ENCODE peak calls at places on chromosomes 7 and 10, in six cellular contexts. One of them, this sample, is unnamed.

GRCh38 chr7:100210803-100211202 is 8.9 kb upstream of the PVRIG start:
- DNase-seq in GM10248: no peak
- DNase-seq in neural progenitor cell: no peak
- DNase-seq in activated CD8-positive, alpha-beta memory T cell treated with anti-CD3 and anti-CD28 coated beads, Interleukin-2, amount 50 U/mL, for 4 hours: peak; percentile 32
- DNase-seq in aorta: no peak
- DNase-seq in T-helper 9 cell: no peak
- DNase-seq in this sample: no peak

GRCh38 chr7:101315336-101315735 is 6.3 kb downstream of the IFT22 start:
- DNase-seq in GM10248: peak; percentile 61
- DNase-seq in neural progenitor cell: peak; percentile 57
- DNase-seq in activated CD8-positive, alpha-beta memory T cell treated with anti-CD3 and anti-CD28 coated beads, Interleukin-2, amount 50 U/mL, for 4 hours: peak; percentile 47
- DNase-seq in aorta: no peak
- DNase-seq in T-helper 9 cell: peak; percentile 40
- DNase-seq in this sample: no peak

GRCh38 chr7:149468208-149468607 is 7.3 kb upstream of the ZNF777 start:
- DNase-seq in GM10248: no peak
- DNase-seq in neural progenitor cell: no peak
- DNase-seq in activated CD8-positive, alpha-beta memory T cell treated with anti-CD3 and anti-CD28 coated beads, Interleukin-2, amount 50 U/mL, for 4 hours: no peak
- DNase-seq in aorta: no peak
- DNase-seq in T-helper 9 cell: no peak
- DNase-seq in this sample: no peak

GRCh38 chr10:13268841-13269240 is 31.0 kb downstream of the PHYH start:
- DNase-seq in GM10248: no peak
- DNase-seq in neural progenitor cell: peak; percentile 62
- DNase-seq in activated CD8-positive, alpha-beta memory T cell treated with anti-CD3 and anti-CD28 coated beads, Interleukin-2, amount 50 U/mL, for 4 hours: no peak
- DNase-seq in aorta: no peak
- DNase-seq in T-helper 9 cell: no peak
- DNase-seq in this sample: no peak

GRCh38 chr7:471866-472639 is 47.6 kb downstream of the PDGFA start:
- DNase-seq in GM10248: no peak
- DNase-seq in neural progenitor cell: no peak
- DNase-seq in activated CD8-positive, alpha-beta memory T cell treated with anti-CD3 and anti-CD28 coated beads, Interleukin-2, amount 50 U/mL, for 4 hours: peak; percentile 14
- DNase-seq in aorta: peak; percentile 97
- DNase-seq in T-helper 9 cell: no peak
- DNase-seq in this sample: no peak

GRCh38 chr10:36730316-36730715 is 395.1 kb upstream of the ANKRD30A start:
- DNase-seq in GM10248: no peak
- DNase-seq in neural progenitor cell: no peak
- DNase-seq in activated CD8-positive, alpha-beta memory T cell treated with anti-CD3 and anti-CD28 coated beads, Interleukin-2, amount 50 U/mL, for 4 hours: no peak
- DNase-seq in aorta: no peak
- DNase-seq in T-helper 9 cell: no peak
- DNase-seq in this sample: no peak

GRCh38 chr7:73703985-73704639 is 15.4 kb downstream of the STX1A start:
- DNase-seq in GM10248: peak; percentile 71
- DNase-seq in neural progenitor cell: peak; percentile 95
- DNase-seq in activated CD8-positive, alpha-beta memory T cell treated with anti-CD3 and anti-CD28 coated beads, Interleukin-2, amount 50 U/mL, for 4 hours: no peak
- DNase-seq in aorta: no peak
- DNase-seq in T-helper 9 cell: no peak
- DNase-seq in this sample: no peak

GRCh38 chr7:77697535-77697831 is 1.2 kb downstream of the RSBN1L start:
- DNase-seq in GM10248: no peak
- DNase-seq in neural progenitor cell: no peak
- DNase-seq in activated CD8-positive, alpha-beta memory T cell treated with anti-CD3 and anti-CD28 coated beads, Interleukin-2, amount 50 U/mL, for 4 hours: no peak
- DNase-seq in aorta: no peak
- DNase-seq in T-helper 9 cell: peak; percentile 10
- DNase-seq in this sample: peak; percentile 9

GRCh38 chr10:124605856-124606812 is 138.0 kb downstream of the FAM53B start:
- DNase-seq in GM10248: no peak
- DNase-seq in neural progenitor cell: no peak
- DNase-seq in activated CD8-positive, alpha-beta memory T cell treated with anti-CD3 and anti-CD28 coated beads, Interleukin-2, amount 50 U/mL, for 4 hours: no peak
- DNase-seq in aorta: no peak
- DNase-seq in T-helper 9 cell: no peak
- DNase-seq in this sample: no peak

GRCh38 chr7:149414171-149414570 is 46.7 kb downstream of the ZNF777 start:
- DNase-seq in GM10248: no peak
- DNase-seq in neural progenitor cell: no peak
- DNase-seq in activated CD8-positive, alpha-beta memory T cell treated with anti-CD3 and anti-CD28 coated beads, Interleukin-2, amount 50 U/mL, for 4 hours: no peak
- DNase-seq in aorta: no peak
- DNase-seq in T-helper 9 cell: no peak
- DNase-seq in this sample: no peak

GRCh38 chr10:49194212-49194920 is 6.2 kb upstream of the TMEM273 start:
- DNase-seq in GM10248: no peak
- DNase-seq in neural progenitor cell: no peak
- DNase-seq in activated CD8-positive, alpha-beta memory T cell treated with anti-CD3 and anti-CD28 coated beads, Interleukin-2, amount 50 U/mL, for 4 hours: no peak
- DNase-seq in aorta: no peak
- DNase-seq in T-helper 9 cell: no peak
- DNase-seq in this sample: no peak

GRCh38 chr10:131839351-131839750 is 61.5 kb upstream of the PPP2R2D start:
- DNase-seq in GM10248: no peak
- DNase-seq in neural progenitor cell: no peak
- DNase-seq in activated CD8-positive, alpha-beta memory T cell treated with anti-CD3 and anti-CD28 coated beads, Interleukin-2, amount 50 U/mL, for 4 hours: no peak
- DNase-seq in aorta: peak; percentile 59
- DNase-seq in T-helper 9 cell: no peak
- DNase-seq in this sample: no peak

GRCh38 chr10:42367532-42368230 is 270.7 kb downstream of the ZNF33B start:
- DNase-seq in GM10248: peak; percentile 80
- DNase-seq in neural progenitor cell: no peak
- DNase-seq in activated CD8-positive, alpha-beta memory T cell treated with anti-CD3 and anti-CD28 coated beads, Interleukin-2, amount 50 U/mL, for 4 hours: no peak
- DNase-seq in aorta: peak; percentile 90
- DNase-seq in T-helper 9 cell: no peak
- DNase-seq in this sample: peak; percentile 71

GRCh38 chr10:122116331-122116730 is 127.4 kb downstream of the TACC2 start:
- DNase-seq in GM10248: no peak
- DNase-seq in neural progenitor cell: no peak
- DNase-seq in activated CD8-positive, alpha-beta memory T cell treated with anti-CD3 and anti-CD28 coated beads, Interleukin-2, amount 50 U/mL, for 4 hours: no peak
- DNase-seq in aorta: no peak
- DNase-seq in T-helper 9 cell: no peak
- DNase-seq in this sample: no peak

GRCh38 chr10:423167-423566 is 266.3 kb downstream of the DIP2C start:
- DNase-seq in GM10248: no peak
- DNase-seq in neural progenitor cell: no peak
- DNase-seq in activated CD8-positive, alpha-beta memory T cell treated with anti-CD3 and anti-CD28 coated beads, Interleukin-2, amount 50 U/mL, for 4 hours: no peak
- DNase-seq in aorta: no peak
- DNase-seq in T-helper 9 cell: no peak
- DNase-seq in this sample: no peak